ENCODE peak calls at places on chromosome 16, in nine cellular contexts. C is stomach, S is heart left ventricle, V is lower leg skin, D is tibial nerve, U is mesothelial cell of epicardium, W is omental fat pad, E is prostate gland, L is AG09309. K is an unnamed sample.

GRCh38 chr16:2912330-2913199 is 834 bp downstream of the FLYWCH1 start:
- DNase-seq in C (peak), S (peak), V (no peak), D (no peak), U (peak), W (no peak), E (no peak), L (peak), K (peak)

GRCh38 chr16:86740817-86741799 is 162.8 kb downstream of the FOXL1 start:
- DNase-seq in C (no peak), S (peak), V (no peak), D (no peak), U (peak), W (no peak), E (no peak), L (no peak), K (no peak)

GRCh38 chr16:63628812-63629211 is 1493.1 kb downstream of the CDH11 start:
- DNase-seq in C (no peak), S (no peak), V (no peak), D (no peak), U (no peak), W (no peak), E (no peak), L (no peak), K (no peak)

GRCh38 chr16:54931041-54931756 is 534 bp downstream of the IRX5 start:
- DNase-seq in C (no peak), S (peak), V (no peak), D (no peak), U (peak), W (no peak), E (no peak), L (no peak), K (peak)

GRCh38 chr16:50587543-50587942 is 39.3 kb downstream of the NKD1 start:
- DNase-seq in C (no peak), S (no peak), V (no peak), D (no peak), U (no peak), W (no peak), E (no peak), L (no peak), K (no peak)

GRCh38 chr16:50534091-50534490 is 14.1 kb upstream of the NKD1 start:
- DNase-seq in C (no peak), S (no peak), V (no peak), D (no peak), U (peak), W (no peak), E (no peak), L (no peak), K (no peak)

GRCh38 chr16:68235882-68236803 is at the start of gene ESRP2:
- DNase-seq in C (peak), S (peak), V (peak), D (no peak), U (peak), W (no peak), E (peak), L (no peak), K (peak)

GRCh38 chr16:48139517-48139916 is 16.3 kb downstream of the ABCC12 start:
- DNase-seq in C (no peak), S (no peak), V (no peak), D (no peak), U (no peak), W (no peak), E (no peak), L (no peak), K (no peak)

GRCh38 chr16:70348991-70349390 is 2.3 kb downstream of the DDX19A start:
- DNase-seq in C (no peak), S (no peak), V (no peak), D (no peak), U (no peak), W (no peak), E (no peak), L (no peak), K (no peak)

GRCh38 chr16:50954469-50954868 is 196.6 kb downstream of the SALL1 start:
- DNase-seq in C (no peak), S (no peak), V (no peak), D (no peak), U (no peak), W (no peak), E (no peak), L (no peak), K (no peak)

GRCh38 chr16:1363501-1364041 is 11.8 kb downstream of the GNPTG start:
- DNase-seq in C (peak), S (no peak), V (no peak), D (no peak), U (peak), W (no peak), E (peak), L (no peak), K (peak)

GRCh38 chr16:77918792-77919707 is 103.3 kb upstream of the CLEC3A start:
- DNase-seq in C (no peak), S (no peak), V (no peak), D (no peak), U (no peak), W (no peak), E (no peak), L (no peak), K (no peak)

GRCh38 chr16:78494105-78494504 is 394.7 kb downstream of the WWOX start:
- DNase-seq in C (no peak), S (no peak), V (no peak), D (no peak), U (no peak), W (no peak), E (no peak), L (no peak), K (no peak)

GRCh38 chr16:56329887-56330286 is 95.5 kb downstream of the AMFR start:
- DNase-seq in C (no peak), S (no peak), V (no peak), D (no peak), U (no peak), W (no peak), E (no peak), L (no peak), K (no peak)

GRCh38 chr16:14087590-14088154 is 16.6 kb downstream of the MRTFB start:
- DNase-seq in C (no peak), S (no peak), V (no peak), D (no peak), U (no peak), W (no peak), E (no peak), L (no peak), K (no peak)

GRCh38 chr16:17259751-17260270 is 210.9 kb downstream of the XYLT1 start:
- DNase-seq in C (no peak), S (no peak), V (no peak), D (no peak), U (no peak), W (no peak), E (no peak), L (no peak), K (no peak)

GRCh38 chr16:4003576-4003975 is 112.7 kb downstream of the ADCY9 start:
- DNase-seq in C (no peak), S (no peak), V (no peak), D (no peak), U (no peak), W (no peak), E (no peak), L (no peak), K (no peak)

GRCh38 chr16:183005-183404 is 2.7 kb downstream of the HBQ1 start:
- DNase-seq in C (no peak), S (no peak), V (no peak), D (no peak), U (no peak), W (no peak), E (no peak), L (no peak), K (no peak)

GRCh38 chr16:68992521-68992920 is 112.9 kb upstream of the HAS3 start:
- DNase-seq in C (no peak), S (no peak), V (no peak), D (no peak), U (no peak), W (no peak), E (no peak), L (peak), K (no peak)

GRCh38 chr16:64132686-64133085 is 989.2 kb downstream of the CDH11 start:
- DNase-seq in C (no peak), S (no peak), V (no peak), D (no peak), U (no peak), W (no peak), E (no peak), L (no peak), K (no peak)

GRCh38 chr16:4814046-4814445 is 11.6 kb upstream of the ROGDI start:
- DNase-seq in C (no peak), S (peak), V (no peak), D (no peak), U (no peak), W (no peak), E (no peak), L (no peak), K (no peak)

GRCh38 chr16:86740298-86740697 is 161.9 kb downstream of the FOXL1 start:
- DNase-seq in C (no peak), S (no peak), V (no peak), D (no peak), U (no peak), W (no peak), E (no peak), L (no peak), K (peak)

GRCh38 chr16:60204221-60204620 is 1470.1 kb upstream of the GOT2 start:
- DNase-seq in C (no peak), S (no peak), V (no peak), D (no peak), U (no peak), W (no peak), E (no peak), L (no peak), K (no peak)

GRCh38 chr16:86874141-86874540 is 295.8 kb downstream of the FOXL1 start:
- DNase-seq in C (no peak), S (no peak), V (no peak), D (no peak), U (no peak), W (no peak), E (no peak), L (no peak), K (no peak)

GRCh38 chr16:17921357-17921978 is 415.1 kb downstream of the NPIPA8 start:
- DNase-seq in C (no peak), S (no peak), V (no peak), D (no peak), U (no peak), W (no peak), E (peak), L (no peak), K (peak)

GRCh38 chr16:57042157-57043111 is 49.9 kb upstream of the CPNE2 start:
- DNase-seq in C (no peak), S (no peak), V (no peak), D (no peak), U (no peak), W (no peak), E (no peak), L (no peak), K (no peak)

GRCh38 chr16:5502467-5502869 is 404.9 kb upstream of the EEF2KMT start:
- DNase-seq in C (no peak), S (no peak), V (no peak), D (no peak), U (peak), W (no peak), E (no peak), L (no peak), K (peak)

GRCh38 chr16:892536-893255 is 78.1 kb downstream of the LMF1 start:
- DNase-seq in C (no peak), S (no peak), V (no peak), D (no peak), U (no peak), W (no peak), E (no peak), L (no peak), K (no peak)

GRCh38 chr16:68348645-68349445 is 38.0 kb downstream of the PRMT7 start:
- DNase-seq in C (no peak), S (no peak), V (no peak), D (no peak), U (no peak), W (no peak), E (no peak), L (no peak), K (no peak)

GRCh38 chr16:84749072-84749471 is 49.3 kb downstream of the USP10 start:
- DNase-seq in C (no peak), S (no peak), V (no peak), D (no peak), U (no peak), W (no peak), E (no peak), L (no peak), K (no peak)
- TF ChIP-seq CTCF in C (no peak), S (peak), V (no peak), D (no peak), U (no peak), W (no peak), E (no peak), L (no peak), K (no peak)

GRCh38 chr16:11386054-11386680 is 40.9 kb downstream of the RMI2 start:
- DNase-seq in C (no peak), S (no peak), V (no peak), D (no peak), U (no peak), W (no peak), E (no peak), L (no peak), K (peak)
- TF ChIP-seq CTCF in C (no peak), S (no peak), V (no peak), D (no peak), U (no peak), W (no peak), E (no peak), L (no peak), K (no peak)

GRCh38 chr16:23293016-23293415 is 9.1 kb upstream of the SCNN1B start:
- DNase-seq in C (no peak), S (no peak), V (no peak), D (no peak), U (no peak), W (no peak), E (no peak), L (no peak), K (no peak)

GRCh38 chr16:23294260-23294659 is 7.8 kb upstream of the SCNN1B start:
- DNase-seq in C (no peak), S (no peak), V (no peak), D (no peak), U (no peak), W (no peak), E (no peak), L (no peak), K (no peak)

GRCh38 chr16:23298290-23298689 is 3.8 kb upstream of the SCNN1B start:
- DNase-seq in C (no peak), S (no peak), V (no peak), D (no peak), U (no peak), W (no peak), E (no peak), L (no peak), K (no peak)

GRCh38 chr16:23301251-23302044 is 654 bp upstream of the SCNN1B start:
- DNase-seq in C (no peak), S (no peak), V (no peak), D (no peak), U (no peak), W (no peak), E (no peak), L (no peak), K (no peak)

GRCh38 chr16:23296994-23297393 is 5.1 kb upstream of the SCNN1B start:
- DNase-seq in C (peak), S (no peak), V (no peak), D (no peak), U (no peak), W (no peak), E (no peak), L (no peak), K (peak)
- TF ChIP-seq CTCF in C (no peak), S (no peak), V (no peak), D (no peak), U (no peak), W (no peak), E (peak), L (no peak), K (no peak)

GRCh38 chr16:67100569-67101300 is 9.0 kb upstream of the PHAF1 start:
- DNase-seq in C (no peak), S (no peak), V (no peak), D (no peak), U (no peak), W (no peak), E (no peak), L (no peak), K (no peak)
- TF ChIP-seq CTCF in C (no peak), S (peak), V (no peak), D (no peak), U (no peak), W (no peak), E (no peak), L (peak), K (no peak)

GRCh38 chr16:71569621-71570020 is 7.3 kb downstream of the TAT start:
- DNase-seq in C (no peak), S (no peak), V (no peak), D (no peak), U (no peak), W (no peak), E (no peak), L (no peak), K (no peak)

GRCh38 chr16:71570143-71570542 is 6.7 kb downstream of the TAT start:
- DNase-seq in C (no peak), S (no peak), V (no peak), D (no peak), U (no peak), W (no peak), E (no peak), L (no peak), K (no peak)

GRCh38 chr16:71568541-71568940 is 8.4 kb downstream of the TAT start:
- DNase-seq in C (no peak), S (no peak), V (no peak), D (no peak), U (no peak), W (no peak), E (no peak), L (no peak), K (no peak)

GRCh38 chr16:71565812-71566700 is 10.8 kb downstream of the TAT start:
- DNase-seq in C (no peak), S (no peak), V (no peak), D (no peak), U (no peak), W (no peak), E (no peak), L (no peak), K (no peak)

DNA sequence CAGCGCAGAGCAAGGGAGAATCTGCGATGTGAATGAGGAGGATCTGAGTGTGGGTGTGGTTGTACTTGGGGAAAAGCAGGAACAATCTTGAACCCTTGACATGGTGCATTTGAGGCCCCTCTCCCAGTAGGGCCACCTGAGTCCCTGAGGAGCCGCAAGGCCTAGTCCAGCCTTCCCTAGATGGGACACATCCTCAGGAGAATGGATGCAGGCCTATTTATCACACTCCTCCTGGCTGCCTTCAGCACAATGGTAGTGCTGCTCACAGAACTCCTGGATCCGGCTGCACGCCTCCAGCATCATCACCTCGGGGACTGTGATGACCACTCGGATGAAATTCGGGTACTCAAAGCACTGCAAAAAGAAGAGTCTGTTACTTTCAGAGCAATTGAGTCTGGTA is 9.0 kb downstream of the TAT start:
- DNase-seq in C (no peak), S (no peak), V (no peak), D (no peak), U (no peak), W (no peak), E (no peak), L (no peak), K (no peak)
- TF ChIP-seq CTCF in C (no peak), S (no peak), V (no peak), D (no peak), U (no peak), W (no peak), E (no peak), L (no peak), K (no peak)

GRCh38 chr16:80367037-80367658 is 173.6 kb upstream of the DYNLRB2 start:
- DNase-seq in C (no peak), S (no peak), V (no peak), D (no peak), U (no peak), W (no peak), E (no peak), L (no peak), K (no peak)

GRCh38 chr16:80372341-80372740 is 168.5 kb upstream of the DYNLRB2 start:
- DNase-seq in C (no peak), S (no peak), V (no peak), D (no peak), U (no peak), W (no peak), E (no peak), L (no peak), K (no peak)

GRCh38 chr16:80366023-80366422 is 174.8 kb upstream of the DYNLRB2 start:
- DNase-seq in C (no peak), S (no peak), V (no peak), D (no peak), U (no peak), W (no peak), E (no peak), L (no peak), K (no peak)

GRCh38 chr16:80369138-80369537 is 171.7 kb upstream of the DYNLRB2 start:
- DNase-seq in C (no peak), S (no peak), V (no peak), D (no peak), U (no peak), W (no peak), E (no peak), L (no peak), K (no peak)

DNA sequence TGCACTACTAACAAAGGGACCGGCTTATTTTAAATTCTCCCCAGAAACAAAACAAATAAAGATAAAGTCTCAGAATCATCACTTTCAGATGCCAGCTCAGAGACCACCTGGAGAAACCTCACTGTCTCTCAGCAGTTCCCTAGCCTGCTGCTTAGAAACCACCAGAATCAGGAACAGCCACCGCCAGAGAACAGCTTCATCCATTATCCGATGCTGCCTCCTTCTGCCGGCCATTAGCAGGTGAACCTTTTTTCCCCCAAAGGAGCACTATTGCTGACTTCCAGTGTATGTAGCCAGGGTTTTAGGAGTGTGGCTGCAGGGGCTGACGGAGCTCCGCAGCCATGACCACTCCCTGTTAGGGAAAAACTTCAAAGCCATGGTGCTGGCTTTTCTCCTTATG is 171.2 kb upstream of the DYNLRB2 start:
- DNase-seq in C (peak), S (no peak), V (peak), D (no peak), U (peak), W (no peak), E (peak), L (peak), K (peak)
- TF ChIP-seq CTCF in C (no peak), S (peak), V (no peak), D (peak), U (no peak), W (no peak), E (peak), L (peak), K (peak)

GRCh38 chr16:89334050-89334449 is 116.5 kb downstream of the ZNF778 start:
- DNase-seq in C (no peak), S (no peak), V (no peak), D (no peak), U (no peak), W (no peak), E (no peak), L (no peak), K (no peak)

GRCh38 chr16:89335803-89336485 is 118.4 kb downstream of the ZNF778 start:
- DNase-seq in C (no peak), S (no peak), V (no peak), D (no peak), U (no peak), W (no peak), E (no peak), L (no peak), K (no peak)

GRCh38 chr16:89334461-89334860 is 117.0 kb downstream of the ZNF778 start:
- DNase-seq in C (no peak), S (no peak), V (no peak), D (no peak), U (no peak), W (no peak), E (no peak), L (no peak), K (no peak)

GRCh38 chr16:89332248-89333245 is 115.0 kb downstream of the ZNF778 start:
- DNase-seq in C (no peak), S (no peak), V (no peak), D (no peak), U (no peak), W (no peak), E (no peak), L (no peak), K (no peak)

GRCh38 chr16:89334988-89335802 is 117.7 kb downstream of the ZNF778 start:
- DNase-seq in C (no peak), S (no peak), V (no peak), D (no peak), U (no peak), W (no peak), E (no peak), L (no peak), K (no peak)
- TF ChIP-seq CTCF in C (no peak), S (peak), V (no peak), D (no peak), U (no peak), W (no peak), E (no peak), L (no peak), K (no peak)

GRCh38 chr16:87950765-87951549 is at the start of gene BANP:
- DNase-seq in C (peak), S (peak), V (peak), D (peak), U (peak), W (peak), E (peak), L (peak), K (peak)

GRCh38 chr16:87954361-87954760 is 3.1 kb downstream of the BANP start:
- DNase-seq in C (peak), S (no peak), V (no peak), D (no peak), U (no peak), W (no peak), E (no peak), L (no peak), K (no peak)

GRCh38 chr16:87953308-87954208 is 2.3 kb downstream of the BANP start:
- DNase-seq in C (no peak), S (no peak), V (no peak), D (no peak), U (no peak), W (no peak), E (no peak), L (no peak), K (no peak)

GRCh38 chr16:87952751-87953150 is 1.5 kb downstream of the BANP start:
- DNase-seq in C (no peak), S (no peak), V (no peak), D (no peak), U (no peak), W (no peak), E (no peak), L (no peak), K (no peak)

GRCh38 chr16:87951550-87952538 is 610 bp downstream of the BANP start:
- DNase-seq in C (no peak), S (no peak), V (no peak), D (no peak), U (no peak), W (no peak), E (no peak), L (no peak), K (peak)
- TF ChIP-seq CTCF in C (no peak), S (peak), V (no peak), D (no peak), U (no peak), W (no peak), E (no peak), L (peak), K (peak)

GRCh38 chr16:31216116-31216469 is 842 bp downstream of the PYDC1 start:
- DNase-seq in C (no peak), S (no peak), V (no peak), D (no peak), U (no peak), W (no peak), E (no peak), L (no peak), K (no peak)
- TF ChIP-seq CTCF in C (no peak), S (no peak), V (no peak), D (no peak), U (no peak), W (no peak), E (no peak), L (no peak), K (no peak)